ENCODE peak calls at places on chromosome 6, in nine cellular contexts. Z is adrenal gland; L is psoas muscle; F is Calu3; T is M059J; O is activated naive CD4-positive, alpha-beta T cell treated with anti-CD3 and anti-CD28 coated beads, Interleukin-2, amount 10 ng/mL, durations not matched to agents 7 days and 5 days; R is colonic mucosa; Q is left ventricle myocardium superior; X is fibroblast of mammary gland. P is an unnamed sample.

GRCh38 chr6:98014791-98015201 is 731.8 kb upstream of the MMS22L start:
- DNase-seq in Z (no peak), L (no peak), F (no peak), T (no peak), O (no peak), R (no peak), Q (no peak), X (no peak), P (no peak)

GRCh38 chr6:125236536-125237327 is 65.0 kb downstream of the HDDC2 start:
- DNase-seq in Z (no peak), L (no peak), F (no peak), T (peak; percentile 55), O (no peak), R (no peak), Q (no peak), X (peak; percentile 51), P (no peak)

GRCh38 chr6:127243501-127243900 is 23.2 kb upstream of the RNF146 start:
- DNase-seq in Z (no peak), L (no peak), F (no peak), T (no peak), O (no peak), R (no peak), Q (no peak), X (peak; percentile 6), P (no peak)

GRCh38 chr6:122997541-122998150 is 1.6 kb downstream of the CLVS2 start:
- DNase-seq in Z (no peak), L (no peak), F (no peak), T (no peak), O (no peak), R (no peak), Q (no peak), X (no peak), P (no peak)

GRCh38 chr6:167338551-167339117 is 13.7 kb downstream of the TTLL2 start:
- DNase-seq in Z (no peak), L (no peak), F (no peak), T (no peak), O (no peak), R (no peak), Q (no peak), X (no peak), P (no peak)

GRCh38 chr6:128557086-128557485 is 36.7 kb upstream of the PTPRK start:
- DNase-seq in Z (no peak), L (no peak), F (no peak), T (no peak), O (no peak), R (no peak), Q (no peak), X (no peak), P (no peak)

GRCh38 chr6:119173249-119174084 is 95.0 kb upstream of the FAM184A start:
- DNase-seq in Z (no peak), L (no peak), F (no peak), T (no peak), O (no peak), R (no peak), Q (no peak), X (no peak), P (no peak)

GRCh38 chr6:98352348-98352747 is 482.0 kb upstream of the POU3F2 start:
- DNase-seq in Z (no peak), L (no peak), F (no peak), T (no peak), O (no peak), R (no peak), Q (no peak), X (no peak), P (no peak)

GRCh38 chr6:112482373-112482772 is 135.2 kb downstream of the RFPL4B start:
- DNase-seq in Z (no peak), L (no peak), F (no peak), T (no peak), O (no peak), R (no peak), Q (no peak), X (no peak), P (no peak)